ENCODE peak calls at places on chromosomes 16 and 17, in six cellular contexts. B is WTC11, Q is fibroblast of lung, F is astrocyte of the spinal cord, K is HTR-8/SVneo, D is NCI-H1694. S is an unnamed sample.

GRCh38 chr16:62794724-62795123 is 758.5 kb upstream of the CDH8 start:
- DNase-seq in B (no peak), K (no peak), F (no peak), Q (no peak), D (no peak), S (no peak)

GRCh38 chr17:8466466-8466865 is 30.8 kb downstream of the NDEL1 start:
- DNase-seq in B (no peak), Q (peak; percentile 62), K (no peak), D (no peak), F (peak; percentile 46), S (no peak)

GRCh38 chr16:54459509-54460235 is 173.1 kb upstream of the IRX3 start:
- DNase-seq in Q (peak; percentile 34), K (no peak), B (no peak), F (peak; percentile 37), D (no peak), S (no peak)

GRCh38 chr16:53456625-53457024 is 22.4 kb downstream of the RBL2 start:
- DNase-seq in K (no peak), Q (no peak), B (no peak), F (no peak), D (no peak), S (no peak)

GRCh38 chr16:8712589-8713361 is 38.4 kb downstream of the ABAT start:
- DNase-seq in B (peak; percentile 57), Q (no peak), F (no peak), K (no peak), D (peak; percentile 12), S (peak; percentile 23)

GRCh38 chr16:78244131-78244899 is 144.9 kb downstream of the WWOX start:
- DNase-seq in B (no peak), D (no peak), Q (peak; percentile 6), K (no peak), F (no peak), S (no peak)

GRCh38 chr17:77254961-77255741 is 114.4 kb downstream of the SEC14L1 start:
- DNase-seq in Q (peak; percentile 82), K (peak; percentile 99), B (no peak), F (peak; percentile 75), D (no peak), S (no peak)

GRCh38 chr17:74332017-74332650 is 6.1 kb downstream of the KIF19 start:
- DNase-seq in K (no peak), D (no peak), F (no peak), B (no peak), Q (no peak), S (no peak)

GRCh38 chr17:38871247-38871991 is 1.6 kb downstream of the LASP1 start:
- DNase-seq in Q (peak; percentile 71), B (no peak), K (peak; percentile 85), F (peak; percentile 75), D (no peak), S (no peak)

GRCh38 chr16:29961127-29961478 is 776 bp upstream of the TMEM219 start:
- DNase-seq in B (no peak), F (no peak), D (no peak), K (no peak), Q (no peak), S (no peak)

GRCh38 chr16:87877942-87878507 is 8.7 kb upstream of the SLC7A5 start:
- DNase-seq in Q (no peak), B (no peak), D (no peak), K (no peak), F (no peak), S (no peak)

GRCh38 chr16:81003610-81004460 is 2.9 kb downstream of the CMC2 start:
- DNase-seq in B (no peak), F (no peak), D (no peak), Q (peak; percentile 41), K (no peak), S (no peak)

GRCh38 chr17:3890082-3890892 is 2.6 kb downstream of the CAMKK1 start:
- DNase-seq in D (peak; percentile 75), F (peak; percentile 93), K (peak; percentile 95), B (no peak), Q (peak; percentile 92), S (no peak)

GRCh38 chr16:46996391-46996790 is 22.9 kb upstream of the DNAJA2 start:
- DNase-seq in F (peak; percentile 26), Q (peak; percentile 10), D (no peak), K (no peak), B (peak; percentile 35), S (no peak)

GRCh38 chr16:51143166-51143565 is 7.9 kb downstream of the SALL1 start:
- DNase-seq in K (no peak), F (peak; percentile 31), D (no peak), B (no peak), Q (no peak), S (no peak)